ENCODE peak calls at places on chromosomes 13 and 19, in six cellular contexts. One of them, this sample, is unnamed.

GRCh38 chr13:79485014-79485441 is 4.1 kb downstream of the NDFIP2 start:
- DNase-seq in HepG2: peak
- DNase-seq in tibial nerve: no peak
- DNase-seq in K562: no peak
- DNase-seq in A549: peak
- DNase-seq in suprapubic skin: no peak
- DNase-seq in this sample: no peak

GRCh38 chr13:111474136-111475002 is 153.9 kb downstream of the TEX29 start:
- DNase-seq in HepG2: peak
- DNase-seq in tibial nerve: no peak
- DNase-seq in K562: peak
- DNase-seq in A549: peak
- DNase-seq in suprapubic skin: peak
- DNase-seq in this sample: no peak

GRCh38 chr19:6020972-6021805 is 43.2 kb upstream of the RANBP3 start:
- DNase-seq in HepG2: peak
- DNase-seq in tibial nerve: no peak
- DNase-seq in K562: no peak
- DNase-seq in A549: no peak
- DNase-seq in suprapubic skin: no peak
- DNase-seq in this sample: no peak

GRCh38 chr13:63088226-63088625 is 1672.6 kb upstream of the PCDH20 start:
- DNase-seq in HepG2: no peak
- DNase-seq in tibial nerve: no peak
- DNase-seq in K562: no peak
- DNase-seq in A549: no peak
- DNase-seq in suprapubic skin: no peak
- DNase-seq in this sample: no peak

GRCh38 chr13:44317752-44318550 is 55.7 kb upstream of the SERP2 start:
- DNase-seq in HepG2: no peak
- DNase-seq in tibial nerve: no peak
- DNase-seq in K562: no peak
- DNase-seq in A549: no peak
- DNase-seq in suprapubic skin: no peak
- DNase-seq in this sample: no peak

GRCh38 chr19:3397266-3398022 is 31.1 kb downstream of the NFIC start:
- DNase-seq in HepG2: peak
- DNase-seq in tibial nerve: peak
- DNase-seq in K562: peak
- DNase-seq in A549: peak
- DNase-seq in suprapubic skin: peak
- DNase-seq in this sample: no peak

GRCh38 chr19:3479177-3479818 is 1.0 kb downstream of the SMIM24 start:
- DNase-seq in HepG2: no peak
- DNase-seq in tibial nerve: no peak
- DNase-seq in K562: peak
- DNase-seq in A549: no peak
- DNase-seq in suprapubic skin: no peak
- DNase-seq in this sample: no peak

GRCh38 chr13:62629618-62630017 is 1214.0 kb upstream of the PCDH20 start:
- DNase-seq in HepG2: no peak
- DNase-seq in tibial nerve: no peak
- DNase-seq in K562: no peak
- DNase-seq in A549: no peak
- DNase-seq in suprapubic skin: no peak
- DNase-seq in this sample: no peak

GRCh38 chr19:33497778-33498175 is 23.8 kb downstream of the PEPD start:
- DNase-seq in HepG2: no peak
- DNase-seq in tibial nerve: no peak
- DNase-seq in K562: no peak
- DNase-seq in A549: no peak
- DNase-seq in suprapubic skin: no peak
- DNase-seq in this sample: no peak

GRCh38 chr19:16628984-16629691 is 1.1 kb upstream of the MED26 start:
- DNase-seq in HepG2: no peak
- DNase-seq in tibial nerve: no peak
- DNase-seq in K562: no peak
- DNase-seq in A549: no peak
- DNase-seq in suprapubic skin: no peak
- DNase-seq in this sample: peak

GRCh38 chr13:99417821-99418662 is 83.2 kb upstream of the TM9SF2 start:
- DNase-seq in HepG2: no peak
- DNase-seq in tibial nerve: no peak
- DNase-seq in K562: no peak
- DNase-seq in A549: no peak
- DNase-seq in suprapubic skin: peak
- DNase-seq in this sample: peak

GRCh38 chr19:3606174-3606689 is 443 bp downstream of the TBXA2R start:
- DNase-seq in HepG2: no peak
- DNase-seq in tibial nerve: no peak
- DNase-seq in K562: peak
- DNase-seq in A549: no peak
- DNase-seq in suprapubic skin: peak
- DNase-seq in this sample: no peak

GRCh38 chr13:41053384-41053826 is 7.9 kb upstream of the WBP4 start:
- DNase-seq in HepG2: no peak
- DNase-seq in tibial nerve: no peak
- DNase-seq in K562: no peak
- DNase-seq in A549: no peak
- DNase-seq in suprapubic skin: no peak
- DNase-seq in this sample: no peak

GRCh38 chr13:75633285-75633684 is 2.8 kb upstream of the LMO7 start:
- DNase-seq in HepG2: peak
- DNase-seq in tibial nerve: no peak
- DNase-seq in K562: no peak
- DNase-seq in A549: no peak
- DNase-seq in suprapubic skin: no peak
- DNase-seq in this sample: no peak

GRCh38 chr13:99063952-99064351 is 86.1 kb upstream of the DOCK9 start:
- DNase-seq in HepG2: no peak
- DNase-seq in tibial nerve: no peak
- DNase-seq in K562: no peak
- DNase-seq in A549: no peak
- DNase-seq in suprapubic skin: no peak
- DNase-seq in this sample: no peak

GRCh38 chr13:77429320-77430142 is 102.6 kb upstream of the MYCBP2 start:
- DNase-seq in HepG2: no peak
- DNase-seq in tibial nerve: no peak
- DNase-seq in K562: no peak
- DNase-seq in A549: no peak
- DNase-seq in suprapubic skin: no peak
- DNase-seq in this sample: no peak

GRCh38 chr13:99237981-99238662 is 20.1 kb downstream of the GPR18 start:
- DNase-seq in HepG2: no peak
- DNase-seq in tibial nerve: no peak
- DNase-seq in K562: no peak
- DNase-seq in A549: no peak
- DNase-seq in suprapubic skin: no peak
- DNase-seq in this sample: no peak

GRCh38 chr19:6070179-6071102 is 39.9 kb downstream of the RFX2 start:
- DNase-seq in HepG2: no peak
- DNase-seq in tibial nerve: no peak
- DNase-seq in K562: no peak
- DNase-seq in A549: no peak
- DNase-seq in suprapubic skin: no peak
- DNase-seq in this sample: peak

GRCh38 chr19:33437351-33438015 is 64.0 kb downstream of the CEBPG start:
- DNase-seq in HepG2: no peak
- DNase-seq in tibial nerve: no peak
- DNase-seq in K562: no peak
- DNase-seq in A549: no peak
- DNase-seq in suprapubic skin: no peak
- DNase-seq in this sample: no peak

GRCh38 chr13:33617055-33617454 is 200.9 kb upstream of the RFC3 start:
- DNase-seq in HepG2: no peak
- DNase-seq in tibial nerve: no peak
- DNase-seq in K562: no peak
- DNase-seq in A549: no peak
- DNase-seq in suprapubic skin: no peak
- DNase-seq in this sample: no peak

GRCh38 chr19:56309511-56310185 is 5.0 kb downstream of the ZSCAN5A start:
- DNase-seq in HepG2: peak
- DNase-seq in tibial nerve: no peak
- DNase-seq in K562: peak
- DNase-seq in A549: no peak
- DNase-seq in suprapubic skin: no peak
- DNase-seq in this sample: no peak

GRCh38 chr19:1324792-1325567 is 39.3 kb downstream of the EFNA2 start:
- DNase-seq in HepG2: peak
- DNase-seq in tibial nerve: peak
- DNase-seq in K562: peak
- DNase-seq in A549: peak
- DNase-seq in suprapubic skin: no peak
- DNase-seq in this sample: peak

GRCh38 chr19:18912933-18913332 is 6.3 kb downstream of the COPE start:
- DNase-seq in HepG2: no peak
- DNase-seq in tibial nerve: no peak
- DNase-seq in K562: no peak
- DNase-seq in A549: no peak
- DNase-seq in suprapubic skin: no peak
- DNase-seq in this sample: no peak

GRCh38 chr13:47459512-47459911 is 541.6 kb downstream of the SUCLA2 start:
- DNase-seq in HepG2: no peak
- DNase-seq in tibial nerve: no peak
- DNase-seq in K562: no peak
- DNase-seq in A549: no peak
- DNase-seq in suprapubic skin: no peak
- DNase-seq in this sample: no peak

GRCh38 chr13:106466691-106467405 is 68.6 kb downstream of the EFNB2 start:
- DNase-seq in HepG2: no peak
- DNase-seq in tibial nerve: no peak
- DNase-seq in K562: no peak
- DNase-seq in A549: no peak
- DNase-seq in suprapubic skin: no peak
- DNase-seq in this sample: no peak

GRCh38 chr13:28047784-28048388 is 52.5 kb downstream of the FLT3 start:
- DNase-seq in HepG2: no peak
- DNase-seq in tibial nerve: no peak
- DNase-seq in K562: no peak
- DNase-seq in A549: peak
- DNase-seq in suprapubic skin: no peak
- DNase-seq in this sample: no peak
- TF ChIP-seq EP300 in HepG2: no peak
- TF ChIP-seq EP300 in tibial nerve: no peak
- TF ChIP-seq EP300 in K562: no peak
- TF ChIP-seq EP300 in A549: no peak
- TF ChIP-seq EP300 in suprapubic skin: no peak
- TF ChIP-seq EP300 in this sample: no peak

GRCh38 chr19:47095707-47096704 is 17.6 kb downstream of the ZC3H4 start:
- DNase-seq in HepG2: peak
- DNase-seq in tibial nerve: no peak
- DNase-seq in K562: no peak
- DNase-seq in A549: peak
- DNase-seq in suprapubic skin: peak
- DNase-seq in this sample: no peak

GRCh38 chr19:47096721-47097120 is 16.9 kb downstream of the ZC3H4 start:
- DNase-seq in HepG2: no peak
- DNase-seq in tibial nerve: no peak
- DNase-seq in K562: no peak
- DNase-seq in A549: no peak
- DNase-seq in suprapubic skin: no peak
- DNase-seq in this sample: no peak

GRCh38 chr19:47098608-47099007 is 15.0 kb downstream of the ZC3H4 start:
- DNase-seq in HepG2: no peak
- DNase-seq in tibial nerve: no peak
- DNase-seq in K562: no peak
- DNase-seq in A549: no peak
- DNase-seq in suprapubic skin: no peak
- DNase-seq in this sample: no peak

GRCh38 chr19:47099576-47100050 is 14.0 kb downstream of the ZC3H4 start:
- DNase-seq in HepG2: no peak
- DNase-seq in tibial nerve: no peak
- DNase-seq in K562: no peak
- DNase-seq in A549: no peak
- DNase-seq in suprapubic skin: no peak
- DNase-seq in this sample: no peak

DNA sequence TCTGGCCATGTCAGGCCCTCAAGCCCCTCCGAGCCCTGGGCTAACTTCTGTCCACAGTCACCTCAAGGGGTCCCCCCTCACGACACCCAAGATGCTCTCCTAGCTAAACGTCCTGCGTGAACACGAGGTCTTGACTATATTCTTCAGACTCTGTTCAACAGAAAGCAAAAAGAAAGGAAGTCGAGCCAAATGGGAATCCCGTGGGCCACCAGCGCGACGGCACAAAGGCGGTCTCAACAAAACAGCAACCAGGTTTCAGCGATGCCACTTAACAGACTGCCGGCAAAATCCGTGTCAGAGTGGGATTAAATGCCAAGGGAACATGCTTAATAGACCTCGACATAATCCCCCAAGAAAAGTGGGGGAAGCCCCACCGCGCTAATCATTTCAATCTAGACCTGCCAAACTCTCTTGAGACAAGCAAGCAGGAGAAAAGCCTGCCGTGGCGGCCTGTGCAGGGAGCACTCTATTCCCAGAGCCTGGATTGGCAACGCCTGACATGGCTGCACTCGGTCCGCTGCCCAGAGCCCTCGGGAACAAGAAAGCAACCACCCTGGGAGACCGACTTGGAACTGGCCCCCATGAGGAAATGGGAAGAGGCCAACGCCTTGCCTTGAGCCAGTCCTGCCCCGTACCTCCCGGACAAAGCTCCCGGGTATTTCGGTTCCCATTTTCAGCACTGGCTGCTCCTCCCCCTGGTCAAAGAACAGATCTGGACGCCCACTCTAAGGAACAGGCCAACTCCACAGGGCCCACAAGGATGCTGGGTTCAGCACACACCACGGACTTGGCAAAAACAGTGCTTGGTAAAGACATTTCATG is 16.0 kb downstream of the ZC3H4 start:
- DNase-seq in HepG2: no peak
- DNase-seq in tibial nerve: no peak
- DNase-seq in K562: no peak
- DNase-seq in A549: no peak
- DNase-seq in suprapubic skin: peak
- DNase-seq in this sample: no peak
- H3K4me3 ChIP-seq in HepG2: no peak
- H3K4me3 ChIP-seq in tibial nerve: peak
- H3K4me3 ChIP-seq in K562: no peak
- H3K4me3 ChIP-seq in A549: no peak
- H3K4me3 ChIP-seq in suprapubic skin: peak
- H3K4me3 ChIP-seq in this sample: no peak

DNA sequence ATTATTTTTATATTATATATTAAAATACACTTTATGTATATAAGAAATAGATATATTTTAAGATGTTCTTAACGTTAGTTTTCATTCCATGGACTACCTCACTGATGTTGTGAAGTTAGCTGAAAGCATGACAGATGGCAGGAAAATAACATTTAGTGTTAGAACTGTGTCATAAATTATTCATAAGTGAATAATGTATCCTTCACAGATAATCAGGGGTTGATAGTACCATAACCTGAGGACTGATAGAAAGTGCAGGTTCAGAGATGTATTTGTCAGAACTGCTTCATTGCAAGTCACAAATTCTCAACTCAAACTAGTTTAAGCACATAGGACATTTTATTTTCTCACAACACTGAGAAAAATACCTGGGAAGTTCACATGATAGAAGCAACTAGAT is 14.6 kb upstream of the DIAPH3 start:
- DNase-seq in HepG2: no peak
- DNase-seq in tibial nerve: no peak
- DNase-seq in K562: no peak
- DNase-seq in A549: no peak
- DNase-seq in suprapubic skin: no peak
- DNase-seq in this sample: no peak
- TF ChIP-seq EP300 in HepG2: no peak
- TF ChIP-seq EP300 in tibial nerve: no peak
- TF ChIP-seq EP300 in K562: no peak
- TF ChIP-seq EP300 in A549: no peak
- TF ChIP-seq EP300 in suprapubic skin: no peak
- TF ChIP-seq EP300 in this sample: no peak

GRCh38 chr19:57473646-57474045 is 3.7 kb downstream of the ZNF772 start:
- DNase-seq in HepG2: no peak
- DNase-seq in tibial nerve: no peak
- DNase-seq in K562: no peak
- DNase-seq in A549: no peak
- DNase-seq in suprapubic skin: no peak
- DNase-seq in this sample: no peak
- H3K4me3 ChIP-seq in HepG2: no peak
- H3K4me3 ChIP-seq in tibial nerve: no peak
- H3K4me3 ChIP-seq in K562: no peak
- H3K4me3 ChIP-seq in A549: no peak
- H3K4me3 ChIP-seq in suprapubic skin: no peak
- H3K4me3 ChIP-seq in this sample: no peak

This sample was measured in ovary.